ENCODE peak calls at places on chromosomes 4 and X, in eight cellular contexts. X is amygdala, C is right cardiac atrium, R is tibial artery, V is NCI-H774, N is RPMI8226, O is Daoy, M is substantia nigra. Q is an unnamed sample.

GRCh38 chr4:87219648-87220093 is 747 bp downstream of the KLHL8 start:
- DNase-seq in X (no peak), C (peak), R (no peak), V (peak), N (peak), O (peak), M (no peak), Q (no peak)

GRCh38 chr4:185512516-185512915 is 22.8 kb downstream of the PDLIM3 start:
- DNase-seq in X (no peak), C (no peak), R (no peak), V (no peak), N (no peak), O (no peak), M (no peak), Q (peak)

GRCh38 chrX:40867352-40867751 is 132.0 kb upstream of the MED14 start:
- DNase-seq in X (no peak), C (no peak), R (no peak), V (no peak), N (no peak), O (peak), M (no peak), Q (peak)

GRCh38 chrX:129649268-129650182 is 5.2 kb downstream of the APLN start:
- DNase-seq in X (no peak), C (no peak), R (no peak), V (no peak), N (no peak), O (peak), M (no peak), Q (no peak)

GRCh38 chr4:183214912-183215488 is 105.1 kb downstream of the CLDN22 start:
- DNase-seq in X (no peak), C (no peak), R (no peak), V (no peak), N (no peak), O (no peak), M (no peak), Q (no peak)

GRCh38 chrX:26762253-26762652 is 546.3 kb downstream of the MAGEB5 start:
- DNase-seq in X (no peak), C (no peak), R (no peak), V (no peak), N (no peak), O (no peak), M (no peak), Q (no peak)

GRCh38 chr4:101791189-101791572 is 651 bp downstream of the BANK1 start:
- DNase-seq in X (no peak), C (no peak), R (no peak), V (no peak), N (no peak), O (no peak), M (no peak), Q (no peak)

GRCh38 chr4:88077911-88078310 is 70.5 kb downstream of the PKD2 start:
- DNase-seq in X (no peak), C (no peak), R (no peak), V (no peak), N (no peak), O (no peak), M (no peak), Q (peak)

GRCh38 chr4:73816814-73817213 is 19.7 kb upstream of the CXCL6 start:
- DNase-seq in X (no peak), C (peak), R (no peak), V (no peak), N (peak), O (peak), M (no peak), Q (peak)

GRCh38 chr4:115851918-115852766 is 738.7 kb upstream of the NDST4 start:
- DNase-seq in X (no peak), C (peak), R (peak), V (no peak), N (peak), O (peak), M (no peak), Q (peak)

GRCh38 chrX:110665223-110665622 is 130.4 kb downstream of the CHRDL1 start:
- DNase-seq in X (no peak), C (no peak), R (no peak), V (no peak), N (no peak), O (no peak), M (no peak), Q (no peak)

GRCh38 chr4:130110189-130110588 is 1014.2 kb downstream of the C4orf33 start:
- DNase-seq in X (no peak), C (no peak), R (no peak), V (no peak), N (peak), O (no peak), M (no peak), Q (no peak)